ENCODE peak calls at places on chromosomes 16 and 17, in six cellular contexts. Z is esophagus squamous epithelium, P is transverse colon, N is lower leg skin, R is testis, D is spleen. T is an unnamed sample.

GRCh38 chr17:71273451-71273850 is 847.4 kb upstream of the SOX9 start:
- DNase-seq in N (no peak), Z (no peak), D (no peak), R (no peak), P (no peak), T (no peak)

GRCh38 chr17:14886200-14886739 is 378.9 kb downstream of the PMP22 start:
- DNase-seq in P (no peak), N (no peak), Z (no peak), D (no peak), R (no peak), T (no peak)

GRCh38 chr17:19019041-19019941 is 14.7 kb upstream of the FAM83G start:
- DNase-seq in P (no peak), D (peak), Z (no peak), N (no peak), R (no peak), T (no peak)

GRCh38 chr17:2343421-2343820 is 6.1 kb downstream of the SGSM2 start:
- DNase-seq in Z (no peak), N (peak), D (no peak), P (peak), R (no peak), T (no peak)

GRCh38 chr16:4870138-4870671 is 22.9 kb downstream of the UBN1 start:
- DNase-seq in D (no peak), P (no peak), R (no peak), Z (no peak), N (peak), T (no peak)

GRCh38 chr16:239948-240277 is 5.3 kb downstream of the FAM234A start:
- DNase-seq in D (no peak), Z (no peak), P (no peak), R (no peak), N (no peak), T (no peak)

GRCh38 chr17:76523084-76524037 is 14.1 kb downstream of the CYGB start:
- DNase-seq in D (peak), R (peak), N (peak), P (peak), Z (no peak), T (peak)

GRCh38 chr16:85045641-85046471 is 18.3 kb downstream of the KIAA0513 start:
- DNase-seq in D (no peak), R (no peak), N (no peak), Z (no peak), P (no peak), T (no peak)

GRCh38 chr16:67857547-67858233 is 10.2 kb upstream of the CENPT start:
- DNase-seq in R (peak), Z (no peak), N (peak), D (no peak), P (peak), T (peak)

GRCh38 chr17:28497931-28498330 is 8.2 kb upstream of the FOXN1 start:
- DNase-seq in N (no peak), Z (no peak), D (no peak), P (no peak), R (no peak), T (no peak)

GRCh38 chr17:549197-550040 is 165.2 kb downstream of the VPS53 start:
- DNase-seq in P (no peak), N (no peak), R (no peak), Z (no peak), D (no peak), T (peak)
- TF ChIP-seq POLR2A in P (no peak), N (no peak), R (no peak), Z (no peak), D (no peak), T (no peak)

GRCh38 chr17:31854672-31855071 is 4.4 kb downstream of the COPRS start:
- DNase-seq in D (no peak), Z (no peak), P (no peak), R (no peak), N (no peak), T (no peak)

GRCh38 chr17:31857920-31858646 is 961 bp downstream of the COPRS start:
- DNase-seq in Z (no peak), R (no peak), P (no peak), N (no peak), D (no peak), T (no peak)

GRCh38 chr17:31859487-31860008 is 504 bp upstream of the COPRS start:
- DNase-seq in D (no peak), R (no peak), N (no peak), Z (no peak), P (no peak), T (no peak)

GRCh38 chr17:31856750-31857149 is 2.3 kb downstream of the COPRS start:
- DNase-seq in D (no peak), Z (no peak), R (no peak), N (no peak), P (no peak), T (no peak)

DNA sequence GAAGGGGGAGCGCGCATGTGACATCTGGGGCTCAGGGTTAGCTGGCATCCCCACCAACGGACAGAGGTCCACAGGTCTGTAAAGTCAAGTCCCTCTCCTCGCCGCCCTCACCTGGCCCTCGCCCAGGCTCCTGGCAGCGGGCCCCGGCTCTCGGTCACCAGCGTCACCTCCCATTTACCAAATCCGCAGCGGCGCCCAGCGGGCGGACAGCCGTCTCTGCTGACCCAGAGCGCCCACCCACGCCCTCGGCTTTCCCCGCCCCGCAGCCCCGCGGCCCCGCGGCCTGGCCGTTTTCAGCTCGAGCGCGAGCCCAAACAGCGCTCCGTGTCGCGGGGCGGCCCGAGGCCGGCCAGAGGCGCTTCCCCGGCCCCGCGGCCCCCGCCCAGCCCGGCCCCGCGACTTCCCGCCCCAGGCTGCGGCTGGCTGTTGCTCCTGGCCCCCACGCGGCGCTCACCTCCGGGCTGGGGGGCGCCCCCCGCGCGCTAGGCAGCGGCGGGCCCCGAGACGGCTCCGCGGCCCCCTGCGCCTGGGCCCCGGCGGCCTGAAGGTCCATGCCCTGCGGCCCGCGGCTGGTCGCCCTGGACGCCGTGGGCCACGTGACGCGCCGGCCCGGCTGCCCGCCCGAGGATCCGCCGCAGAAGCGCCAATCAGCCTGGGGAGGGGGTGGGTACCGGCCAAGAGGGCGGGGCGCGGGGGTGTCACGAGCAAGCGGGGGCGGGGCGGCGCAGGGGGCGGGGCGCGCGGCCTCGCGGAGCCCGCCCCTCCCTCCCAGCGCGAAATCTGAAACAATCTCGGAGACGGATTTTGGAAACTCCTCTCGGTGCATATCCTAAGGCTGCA is at the start of gene COPRS:
- DNase-seq in R (peak), N (peak), D (peak), P (peak), Z (peak), T (peak)
- TF ChIP-seq POLR2A in R (no peak), N (no peak), D (no peak), P (no peak), Z (no peak), T (peak)

GRCh38 chr17:45313927-45314760 is 2.7 kb downstream of the MAP3K14 start:
- DNase-seq in Z (no peak), R (no peak), N (no peak), P (no peak), D (no peak), T (no peak)

GRCh38 chr17:45316271-45317112 is at the start of gene MAP3K14:
- DNase-seq in Z (no peak), P (peak), N (peak), R (peak), D (peak), T (no peak)

GRCh38 chr17:45315583-45316270 is 1.1 kb downstream of the MAP3K14 start:
- DNase-seq in R (no peak), N (no peak), Z (no peak), P (no peak), D (no peak), T (no peak)

GRCh38 chr17:45313419-45313771 is 3.4 kb downstream of the MAP3K14 start:
- DNase-seq in N (no peak), D (no peak), P (no peak), R (no peak), Z (no peak), T (no peak)

GRCh38 chr17:45314761-45315549 is 1.9 kb downstream of the MAP3K14 start:
- DNase-seq in N (no peak), Z (no peak), P (no peak), D (no peak), R (no peak), T (no peak)
- TF ChIP-seq POLR2A in N (no peak), Z (no peak), P (peak), D (no peak), R (no peak), T (no peak)

DNA sequence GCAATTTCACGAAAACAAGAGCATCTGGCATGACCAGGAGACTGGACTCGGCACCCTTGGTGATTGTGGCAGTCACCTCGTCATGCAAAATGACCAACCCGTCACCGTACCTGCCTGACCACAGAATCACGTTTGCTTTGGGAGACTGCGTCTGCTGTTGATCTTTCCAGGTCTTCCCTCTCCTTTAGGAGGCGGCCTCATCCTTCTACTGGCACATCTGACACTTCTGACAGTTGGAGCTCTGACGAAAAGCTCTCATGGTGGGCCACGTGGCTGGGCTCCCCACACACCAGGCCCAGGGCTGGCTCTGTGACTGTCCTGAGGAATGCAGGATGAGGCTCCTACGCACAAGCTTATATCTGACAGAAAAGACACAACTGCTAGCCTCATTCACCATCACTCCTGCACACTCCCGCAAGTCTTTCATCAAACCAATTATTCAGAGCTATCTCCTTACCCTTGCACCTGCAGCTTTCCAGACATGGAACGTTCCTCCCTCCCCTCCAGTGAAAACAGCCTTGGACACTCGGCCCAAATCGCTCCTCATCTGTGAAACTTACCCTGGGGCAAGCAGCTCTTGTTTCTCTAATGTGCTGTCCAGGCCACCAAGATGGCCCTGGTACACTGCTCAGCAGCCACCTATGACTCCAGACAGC is 3.6 kb downstream of the TRAP1 start:
- DNase-seq in D (no peak), P (no peak), Z (no peak), R (no peak), N (no peak), T (no peak)
- TF ChIP-seq POLR2A in D (no peak), P (no peak), Z (no peak), R (no peak), N (no peak), T (no peak)